ENCODE peak calls at places on chromosome 22, in eight cellular contexts. X is CD4-positive, alpha-beta memory T cell; F is NCI-H510A treated with DMSO at 0.1 percent for 48 hours; V is T-cell; I is amniotic stem cell; A is NCI-H774; H is brain microvascular endothelial cell; C is GM04504. Y is an unnamed sample.

GRCh38 chr22:32355760-32356159 is 1.9 kb upstream of the RFPL3 start:
- DNase-seq in X (no peak), F (no peak), V (no peak), I (no peak), A (no peak), H (no peak), C (no peak), Y (no peak)

GRCh38 chr22:44086759-44087158 is 62.7 kb downstream of the PARVB start:
- DNase-seq in X (no peak), F (no peak), V (no peak), I (no peak), A (no peak), H (no peak), C (no peak), Y (no peak)

GRCh38 chr22:41526802-41527799 is 17.2 kb downstream of the POLR3H start:
- DNase-seq in X (peak; percentile 61), F (no peak), V (peak; percentile 64), I (no peak), A (no peak), H (no peak), C (no peak), Y (no peak)

GRCh38 chr22:43417555-43417954 is 5.7 kb downstream of the MPPED1 start:
- DNase-seq in X (no peak), F (no peak), V (no peak), I (no peak), A (no peak), H (no peak), C (no peak), Y (no peak)

GRCh38 chr22:20582520-20583361 is 75.3 kb downstream of the MED15 start:
- DNase-seq in X (no peak), F (no peak), V (no peak), I (no peak), A (no peak), H (no peak), C (no peak), Y (no peak)

GRCh38 chr22:17601031-17601430 is 27.5 kb downstream of the ATP6V1E1 start:
- DNase-seq in X (no peak), F (no peak), V (no peak), I (no peak), A (no peak), H (no peak), C (no peak), Y (no peak)

GRCh38 chr22:30566125-30566524 is 8.3 kb downstream of the GAL3ST1 start:
- DNase-seq in X (no peak), F (no peak), V (no peak), I (no peak), A (no peak), H (no peak), C (no peak), Y (no peak)

GRCh38 chr22:42960146-42960509 is 54.8 kb downstream of the PACSIN2 start:
- DNase-seq in X (no peak), F (no peak), V (no peak), I (no peak), A (no peak), H (no peak), C (no peak), Y (no peak)

GRCh38 chr22:47275479-47276218 is 513.2 kb downstream of the TBC1D22A start:
- DNase-seq in X (no peak), F (peak; percentile 51), V (no peak), I (no peak), A (no peak), H (no peak), C (no peak), Y (no peak)

GRCh38 chr22:44879301-44879680 is 126.9 kb downstream of the ARHGAP8 start:
- DNase-seq in X (no peak), F (no peak), V (no peak), I (no peak), A (no peak), H (no peak), C (no peak), Y (no peak)

GRCh38 chr22:39940757-39941305 is 19.4 kb upstream of the TMA7B start:
- DNase-seq in X (peak; percentile 67), F (no peak), V (no peak), I (no peak), A (no peak), H (no peak), C (no peak), Y (no peak)

GRCh38 chr22:30731658-30732057 is 37.0 kb downstream of the OSBP2 start:
- DNase-seq in X (no peak), F (no peak), V (no peak), I (no peak), A (no peak), H (no peak), C (no peak), Y (no peak)

GRCh38 chr22:46977656-46978343 is 215.3 kb downstream of the TBC1D22A start:
- DNase-seq in X (no peak), F (peak; percentile 24), V (no peak), I (no peak), A (no peak), H (no peak), C (no peak), Y (no peak)

GRCh38 chr22:33325232-33326004 is 267.2 kb upstream of the SYN3 start:
- DNase-seq in X (no peak), F (peak; percentile 35), V (no peak), I (no peak), A (no peak), H (no peak), C (no peak), Y (no peak)

GRCh38 chr22:45235851-45236342 is 4.8 kb downstream of the KIAA0930 start:
- DNase-seq in X (no peak), F (peak; percentile 22), V (no peak), I (no peak), A (peak; percentile 11), H (no peak), C (no peak), Y (no peak)

GRCh38 chr22:19596680-19597398 is 72.6 kb upstream of the CLDN5 start:
- DNase-seq in X (peak; percentile 13), F (no peak), V (no peak), I (no peak), A (no peak), H (no peak), C (no peak), Y (no peak)

GRCh38 chr22:47450876-47451475 is 688.5 kb downstream of the TBC1D22A start:
- DNase-seq in X (no peak), F (no peak), V (no peak), I (no peak), A (no peak), H (no peak), C (no peak), Y (no peak)